ENCODE peak calls at places on chromosomes 1 and 21, in four cellular contexts. C is hepatic stellate cell; T is stimulated activated CD4-positive, alpha-beta T cell treated with anti-CD3 and anti-CD28 coated beads, Interleukin-4, amount 100 ng/mL, for 24 hours; U is uterus. E is an unnamed sample.

GRCh38 chr1:1883092-1883858 is 7.6 kb downstream of the GNB1 start:
- DNase-seq in C (no peak), T (no peak), U (no peak), E (no peak)

GRCh38 chr1:96234299-96234698 is 487.3 kb upstream of the PTBP2 start:
- DNase-seq in C (no peak), T (no peak), U (peak; percentile 38), E (no peak)

GRCh38 chr1:175163702-175164101 is 28.9 kb downstream of the KIAA0040 start:
- DNase-seq in C (no peak), T (no peak), U (no peak), E (no peak)

GRCh38 chr1:4668738-4669700 is 14.6 kb downstream of the AJAP1 start:
- DNase-seq in C (no peak), T (no peak), U (no peak), E (no peak)

GRCh38 chr21:42997053-42997452 is 22.7 kb downstream of the PKNOX1 start:
- DNase-seq in C (peak; percentile 44), T (no peak), U (peak; percentile 78), E (no peak)

GRCh38 chr1:115440733-115441132 is 102.7 kb upstream of the NGF start:
- DNase-seq in C (no peak), T (no peak), U (no peak), E (no peak)

GRCh38 chr1:246121533-246121932 is 385.5 kb downstream of the SMYD3 start:
- DNase-seq in C (no peak), T (no peak), U (no peak), E (no peak)

GRCh38 chr1:82731216-82731615 is 930.5 kb downstream of the ADGRL2 start:
- DNase-seq in C (no peak), T (no peak), U (no peak), E (no peak)

GRCh38 chr1:3293563-3294080 is 160.8 kb upstream of the ARHGEF16 start:
- DNase-seq in C (no peak), T (no peak), U (no peak), E (no peak)

GRCh38 chr1:233945573-233945972 is 41.1 kb downstream of the SLC35F3 start:
- DNase-seq in C (no peak), T (no peak), U (no peak), E (no peak)

GRCh38 chr1:34779526-34779925 is 1.5 kb upstream of the GJB3 start:
- DNase-seq in C (no peak), T (no peak), U (no peak), E (no peak)

GRCh38 chr1:6121021-6121421 is 59.1 kb downstream of the CHD5 start:
- DNase-seq in C (no peak), T (no peak), U (no peak), E (no peak)

GRCh38 chr1:3614755-3615742 is 3.7 kb upstream of the MEGF6 start:
- DNase-seq in C (peak; percentile 57), T (no peak), U (no peak), E (no peak)

GRCh38 chr1:53180226-53180625 is 16.4 kb upstream of the CPT2 start:
- DNase-seq in C (peak; percentile 58), T (no peak), U (no peak), E (no peak)

GRCh38 chr1:2470290-2471158 is 5.6 kb upstream of the PLCH2 start:
- DNase-seq in C (no peak), T (no peak), U (no peak), E (no peak)

GRCh38 chr21:37866027-37866426 is 50.2 kb downstream of the KCNJ6 start:
- DNase-seq in C (no peak), T (no peak), U (no peak), E (no peak)

GRCh38 chr1:35499230-35499629 is 58.0 kb downstream of the KIAA0319L start:
- DNase-seq in C (no peak), T (no peak), U (no peak), E (no peak)

GRCh38 chr1:54498383-54499096 is 49.5 kb upstream of the ACOT11 start:
- DNase-seq in C (no peak), T (no peak), U (no peak), E (no peak)

GRCh38 chr1:229199892-229200291 is 71.0 kb upstream of the RAB4A start:
- DNase-seq in C (no peak), T (no peak), U (no peak), E (no peak)

GRCh38 chr1:171616586-171616985 is 5.5 kb upstream of the MYOCOS start:
- DNase-seq in C (no peak), T (no peak), U (no peak), E (no peak)

GRCh38 chr1:87521446-87521845 is 192.8 kb downstream of the LMO4 start:
- DNase-seq in C (no peak), T (no peak), U (no peak), E (no peak)